ENCODE peak calls at places on chromosome 21, in nine cellular contexts. T is choroid plexus epithelial cell, M is uterus, J is lung, K is GM20000, P is AG09309, D is lower lobe of right lung, L is HL-60, R is cardiac muscle cell. V is an unnamed sample.

GRCh38 chr21:30146558-30147282 is 19.9 kb downstream of the CLDN17 start:
- DNase-seq in J (no peak), R (no peak), T (no peak), P (no peak), L (no peak), K (no peak), M (no peak), D (no peak), V (no peak)

GRCh38 chr21:42298657-42299056 is 16.6 kb downstream of the TFF3 start:
- DNase-seq in D (no peak), L (no peak), P (no peak), T (no peak), K (no peak), J (no peak), R (no peak), M (peak; percentile 23), V (no peak)

GRCh38 chr21:33021150-33021549 is 4.6 kb upstream of the OLIG2 start:
- DNase-seq in R (no peak), J (no peak), K (peak; percentile 25), M (no peak), D (no peak), T (no peak), P (no peak), L (no peak), V (no peak)

GRCh38 chr21:16408280-16408669 is 678.5 kb downstream of the USP25 start:
- DNase-seq in J (no peak), M (no peak), K (no peak), T (no peak), R (no peak), P (peak; percentile 56), D (no peak), L (no peak), V (no peak)

GRCh38 chr21:33198346-33199135 is 31.2 kb upstream of the IFNAR2 start:
- DNase-seq in R (peak; percentile 67), M (no peak), T (no peak), K (no peak), D (peak; percentile 76), L (peak; percentile 96), J (peak; percentile 65), P (no peak), V (no peak)

GRCh38 chr21:41980561-41980960 is 26.7 kb upstream of the C2CD2 start:
- DNase-seq in D (no peak), R (no peak), T (no peak), P (no peak), L (no peak), M (no peak), J (no peak), K (no peak), V (no peak)

GRCh38 chr21:17370263-17370662 is 142.6 kb upstream of the CXADR start:
- DNase-seq in R (no peak), T (peak; percentile 4), J (peak; percentile 52), L (no peak), D (peak; percentile 68), P (no peak), K (no peak), M (no peak), V (no peak)

GRCh38 chr21:32410291-32410690 is 2.2 kb upstream of the EVA1C start:
- DNase-seq in M (no peak), D (no peak), R (peak; percentile 55), L (no peak), J (no peak), P (no peak), T (no peak), K (no peak), V (no peak)

GRCh38 chr21:14886001-14886400 is 178.8 kb downstream of the NRIP1 start:
- DNase-seq in P (no peak), K (no peak), L (no peak), R (no peak), T (no peak), M (no peak), J (no peak), D (no peak), V (no peak)

GRCh38 chr21:14890141-14890540 is 174.7 kb downstream of the NRIP1 start:
- DNase-seq in M (no peak), L (no peak), J (no peak), P (no peak), T (peak; percentile 24), R (no peak), D (no peak), K (no peak), V (no peak)

GRCh38 chr21:14888202-14888601 is 176.6 kb downstream of the NRIP1 start:
- DNase-seq in J (no peak), R (no peak), T (no peak), D (no peak), K (no peak), M (no peak), L (no peak), P (no peak), V (no peak)

GRCh38 chr21:14883351-14883750 is 181.4 kb downstream of the NRIP1 start:
- DNase-seq in L (no peak), K (no peak), M (no peak), R (no peak), T (no peak), P (no peak), J (no peak), D (no peak), V (no peak)

DNA sequence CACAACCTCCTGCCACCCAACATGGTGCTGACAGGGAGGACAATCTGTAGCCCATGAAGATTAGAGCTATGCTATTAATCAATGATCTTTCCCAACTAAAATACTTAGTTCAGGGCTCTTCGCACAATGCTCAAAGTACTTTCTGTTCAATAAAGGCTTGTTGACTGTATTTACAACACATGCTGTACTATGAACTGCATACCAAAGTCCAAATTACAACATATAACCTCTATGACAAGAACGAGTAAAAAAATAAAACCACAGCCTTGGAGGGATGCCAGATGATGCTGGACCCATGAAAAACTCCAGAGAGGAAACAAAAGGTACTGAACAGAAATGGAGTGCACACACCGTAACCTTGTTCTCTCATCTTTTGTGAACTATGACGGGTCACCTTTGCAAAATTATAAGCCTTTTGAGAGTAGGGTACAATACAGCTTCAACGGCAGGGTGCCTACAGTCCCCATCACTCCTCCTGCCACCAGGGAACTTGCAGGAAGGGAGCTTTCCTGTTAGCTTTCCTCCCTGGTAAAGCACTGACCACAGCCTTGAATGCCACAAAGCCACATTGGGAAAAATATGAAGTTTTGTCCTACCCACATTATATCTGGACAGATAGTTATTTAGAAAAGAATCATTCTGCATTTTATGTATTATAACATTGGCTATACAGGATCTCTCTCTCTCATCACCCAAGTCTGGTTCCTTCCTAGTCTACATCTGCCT is 175.6 kb downstream of the NRIP1 start:
- DNase-seq in D (no peak), L (no peak), J (no peak), M (no peak), T (peak; percentile 98), K (no peak), P (no peak), R (peak; percentile 95), V (no peak)
- TF ChIP-seq CTCF in D (no peak), L (no peak), J (no peak), M (no peak), T (no peak), K (no peak), P (no peak), R (no peak), V (no peak)

GRCh38 chr21:23155281-23155680 is 2157.1 kb downstream of the NCAM2 start:
- DNase-seq in T (no peak), K (no peak), J (no peak), M (no peak), P (no peak), R (no peak), D (no peak), L (no peak), V (no peak)

DNA sequence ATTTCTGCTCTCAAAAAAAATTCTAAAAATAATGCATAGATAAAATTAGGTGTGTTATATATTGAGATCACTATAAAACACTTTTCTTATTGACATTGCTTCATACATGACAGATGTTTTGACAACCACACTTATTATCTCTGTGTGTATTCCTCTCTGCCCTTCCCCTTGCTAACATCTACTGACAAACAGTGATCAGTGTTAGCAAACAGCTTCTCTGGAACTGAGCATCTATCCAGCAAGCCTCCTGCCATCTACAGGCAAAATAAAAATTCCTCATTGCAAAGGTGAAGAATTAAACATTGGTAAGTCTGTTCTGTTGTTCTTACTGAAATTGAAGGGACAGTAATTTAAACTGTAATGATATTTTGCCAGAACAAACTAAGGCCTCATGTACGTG is 2153.9 kb downstream of the NCAM2 start:
- DNase-seq in T (no peak), P (no peak), R (no peak), K (no peak), L (no peak), J (no peak), D (no peak), M (no peak), V (no peak)
- TF ChIP-seq CTCF in T (no peak), P (no peak), R (no peak), K (no peak), L (no peak), J (no peak), D (no peak), M (no peak), V (no peak)

GRCh38 chr21:45640001-45640887 is 3.3 kb upstream of the PCBP3 start:
- DNase-seq in L (peak; percentile 31), M (no peak), R (no peak), K (no peak), P (no peak), D (no peak), T (peak; percentile 45), J (no peak), V (no peak)

GRCh38 chr21:45642122-45642813 is 1.3 kb upstream of the PCBP3 start:
- DNase-seq in D (no peak), R (peak; percentile 35), T (no peak), K (peak; percentile 33), P (no peak), L (no peak), M (no peak), J (no peak), V (no peak)

GRCh38 chr21:45641480-45642035 is 2.0 kb upstream of the PCBP3 start:
- DNase-seq in D (no peak), R (peak; percentile 11), M (no peak), P (no peak), J (no peak), T (no peak), L (no peak), K (no peak), V (no peak)

GRCh38 chr21:45639206-45640000 is 4.1 kb upstream of the PCBP3 start:
- DNase-seq in T (no peak), J (no peak), L (no peak), D (no peak), P (no peak), M (no peak), R (no peak), K (no peak), V (no peak)

DNA sequence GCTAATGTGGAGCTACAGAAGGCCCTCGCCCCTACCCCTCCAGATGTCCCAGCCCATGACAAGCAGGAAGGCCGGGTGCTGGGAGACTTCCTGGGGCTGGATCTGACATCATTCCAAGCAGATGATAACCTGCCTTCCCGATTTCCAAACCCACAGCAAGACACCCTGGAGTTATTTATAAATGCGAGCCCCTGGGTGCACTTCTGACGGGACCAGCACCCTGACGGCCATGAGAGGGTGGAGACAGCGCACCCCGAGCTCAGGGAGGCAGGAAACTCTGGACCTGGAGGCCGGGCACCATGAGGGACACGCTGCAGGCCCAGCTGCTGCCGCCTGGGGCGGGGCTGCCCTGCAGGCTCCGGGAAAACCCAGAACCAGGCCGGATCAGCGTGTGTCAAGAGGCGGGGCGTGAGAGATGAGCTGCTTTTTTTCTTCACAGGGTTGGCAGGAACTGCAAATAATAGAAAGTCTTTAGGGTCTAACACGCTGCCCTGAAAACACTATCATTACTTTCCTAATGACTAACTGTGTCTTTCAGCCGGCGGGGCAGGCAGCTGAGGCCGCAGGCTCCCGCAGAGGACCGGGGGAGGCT is 2.5 kb upstream of the PCBP3 start:
- DNase-seq in D (no peak), R (peak; percentile 87), T (peak; percentile 81), M (no peak), P (no peak), L (no peak), K (no peak), J (no peak), V (no peak)
- TF ChIP-seq CTCF in D (no peak), R (peak; percentile 31), T (peak; percentile 44), M (no peak), P (peak; percentile 11), L (no peak), K (no peak), J (no peak), V (peak; percentile 8)

GRCh38 chr21:26091480-26092018 is 79.0 kb downstream of the APP start:
- DNase-seq in R (no peak), M (no peak), D (no peak), J (no peak), P (no peak), T (no peak), L (no peak), K (no peak), V (no peak)
- TF ChIP-seq CTCF in R (no peak), M (no peak), D (no peak), J (no peak), P (no peak), T (peak; percentile 28), L (no peak), K (no peak), V (peak; percentile 19)

V was measured in progenitor cell of endocrine pancreas.